ENCODE peak calls at places on chromosomes 1 and 21, in ten cellular contexts. One of them, this sample, is unnamed.

GRCh38 chr1:190957565-190957964 is 479.9 kb upstream of the BRINP3 start:
- DNase-seq in SK-N-SH: no peak
- DNase-seq in ovary: no peak
- DNase-seq in K562: no peak
- DNase-seq in A549: no peak
- DNase-seq in upper lobe of left lung: no peak
- DNase-seq in esophagus muscularis mucosa: no peak
- DNase-seq in tibial nerve: no peak
- DNase-seq in stomach: no peak
- DNase-seq in HepG2: no peak
- DNase-seq in this sample: no peak

GRCh38 chr21:19553930-19554615 is 1150.5 kb upstream of the TMPRSS15 start:
- DNase-seq in ovary: no peak
- DNase-seq in SK-N-SH: no peak
- DNase-seq in A549: no peak
- DNase-seq in tibial nerve: no peak
- DNase-seq in HepG2: no peak
- DNase-seq in upper lobe of left lung: no peak
- DNase-seq in esophagus muscularis mucosa: no peak
- DNase-seq in K562: no peak
- DNase-seq in stomach: no peak
- DNase-seq in this sample: no peak

GRCh38 chr1:24702511-24703293 is 42.5 kb upstream of the CLIC4 start:
- DNase-seq in esophagus muscularis mucosa: no peak
- DNase-seq in ovary: no peak
- DNase-seq in stomach: no peak
- DNase-seq in upper lobe of left lung: peak
- DNase-seq in tibial nerve: no peak
- DNase-seq in K562: no peak
- DNase-seq in HepG2: peak
- DNase-seq in A549: no peak
- DNase-seq in SK-N-SH: no peak
- DNase-seq in this sample: no peak

GRCh38 chr1:25795955-25796806 is 3.8 kb upstream of the SELENON start:
- DNase-seq in K562: no peak
- DNase-seq in SK-N-SH: no peak
- DNase-seq in upper lobe of left lung: peak
- DNase-seq in HepG2: no peak
- DNase-seq in stomach: peak
- DNase-seq in ovary: no peak
- DNase-seq in A549: no peak
- DNase-seq in tibial nerve: no peak
- DNase-seq in esophagus muscularis mucosa: no peak
- DNase-seq in this sample: no peak

GRCh38 chr1:87292684-87293493 is 35.8 kb upstream of the LMO4 start:
- DNase-seq in K562: peak
- DNase-seq in A549: peak
- DNase-seq in esophagus muscularis mucosa: no peak
- DNase-seq in upper lobe of left lung: peak
- DNase-seq in ovary: peak
- DNase-seq in SK-N-SH: peak
- DNase-seq in HepG2: peak
- DNase-seq in tibial nerve: peak
- DNase-seq in stomach: peak
- DNase-seq in this sample: no peak

GRCh38 chr1:194829492-194829891 is 1643.1 kb upstream of the B3GALT2 start:
- DNase-seq in K562: no peak
- DNase-seq in ovary: no peak
- DNase-seq in SK-N-SH: no peak
- DNase-seq in stomach: no peak
- DNase-seq in HepG2: no peak
- DNase-seq in upper lobe of left lung: no peak
- DNase-seq in A549: no peak
- DNase-seq in tibial nerve: no peak
- DNase-seq in esophagus muscularis mucosa: no peak
- DNase-seq in this sample: no peak

GRCh38 chr1:55592122-55592521 is 377.0 kb upstream of the USP24 start:
- DNase-seq in SK-N-SH: no peak
- DNase-seq in K562: no peak
- DNase-seq in A549: no peak
- DNase-seq in HepG2: no peak
- DNase-seq in stomach: no peak
- DNase-seq in tibial nerve: no peak
- DNase-seq in upper lobe of left lung: no peak
- DNase-seq in esophagus muscularis mucosa: peak
- DNase-seq in ovary: no peak
- DNase-seq in this sample: no peak

GRCh38 chr1:239308701-239309333 is 77.6 kb upstream of the CHRM3 start:
- DNase-seq in HepG2: no peak
- DNase-seq in esophagus muscularis mucosa: no peak
- DNase-seq in SK-N-SH: peak
- DNase-seq in tibial nerve: no peak
- DNase-seq in ovary: peak
- DNase-seq in upper lobe of left lung: peak
- DNase-seq in A549: no peak
- DNase-seq in stomach: peak
- DNase-seq in K562: no peak
- DNase-seq in this sample: no peak

GRCh38 chr1:72281637-72282270 is 585 bp downstream of the NEGR1 start:
- DNase-seq in stomach: no peak
- DNase-seq in A549: no peak
- DNase-seq in HepG2: no peak
- DNase-seq in K562: no peak
- DNase-seq in esophagus muscularis mucosa: no peak
- DNase-seq in tibial nerve: peak
- DNase-seq in SK-N-SH: no peak
- DNase-seq in ovary: no peak
- DNase-seq in upper lobe of left lung: peak
- DNase-seq in this sample: peak

GRCh38 chr1:47507921-47508894 is 70.4 kb downstream of the FOXD2 start:
- DNase-seq in SK-N-SH: peak
- DNase-seq in HepG2: peak
- DNase-seq in K562: peak
- DNase-seq in ovary: no peak
- DNase-seq in esophagus muscularis mucosa: no peak
- DNase-seq in A549: peak
- DNase-seq in upper lobe of left lung: peak
- DNase-seq in tibial nerve: no peak
- DNase-seq in stomach: peak
- DNase-seq in this sample: no peak

GRCh38 chr21:32140212-32141008 is 138.4 kb downstream of the MIS18A start:
- DNase-seq in ovary: no peak
- DNase-seq in tibial nerve: no peak
- DNase-seq in SK-N-SH: peak
- DNase-seq in K562: no peak
- DNase-seq in stomach: no peak
- DNase-seq in esophagus muscularis mucosa: peak
- DNase-seq in upper lobe of left lung: no peak
- DNase-seq in A549: no peak
- DNase-seq in HepG2: no peak
- DNase-seq in this sample: no peak

GRCh38 chr1:70509996-70510876 is 99.2 kb downstream of the CTH start:
- DNase-seq in K562: peak
- DNase-seq in A549: peak
- DNase-seq in ovary: no peak
- DNase-seq in esophagus muscularis mucosa: no peak
- DNase-seq in tibial nerve: peak
- DNase-seq in upper lobe of left lung: no peak
- DNase-seq in stomach: no peak
- DNase-seq in SK-N-SH: peak
- DNase-seq in HepG2: peak
- DNase-seq in this sample: no peak

GRCh38 chr1:242019018-242019417 is 20.1 kb upstream of the MAP1LC3C start:
- DNase-seq in upper lobe of left lung: no peak
- DNase-seq in K562: peak
- DNase-seq in HepG2: no peak
- DNase-seq in A549: no peak
- DNase-seq in esophagus muscularis mucosa: no peak
- DNase-seq in ovary: no peak
- DNase-seq in SK-N-SH: no peak
- DNase-seq in stomach: no peak
- DNase-seq in tibial nerve: no peak
- DNase-seq in this sample: no peak

GRCh38 chr1:112337028-112337531 is 58.9 kb upstream of the CTTNBP2NL start:
- DNase-seq in HepG2: peak
- DNase-seq in stomach: peak
- DNase-seq in A549: peak
- DNase-seq in K562: peak
- DNase-seq in tibial nerve: no peak
- DNase-seq in ovary: peak
- DNase-seq in esophagus muscularis mucosa: no peak
- DNase-seq in upper lobe of left lung: peak
- DNase-seq in SK-N-SH: peak
- DNase-seq in this sample: peak

GRCh38 chr1:206705187-206705586 is 20.5 kb downstream of the MAPKAPK2 start:
- DNase-seq in HepG2: no peak
- DNase-seq in K562: no peak
- DNase-seq in stomach: no peak
- DNase-seq in tibial nerve: no peak
- DNase-seq in ovary: no peak
- DNase-seq in upper lobe of left lung: peak
- DNase-seq in esophagus muscularis mucosa: no peak
- DNase-seq in A549: no peak
- DNase-seq in SK-N-SH: no peak
- DNase-seq in this sample: peak

GRCh38 chr1:231971397-231972233 is 345.0 kb downstream of the DISC1 start:
- DNase-seq in upper lobe of left lung: no peak
- DNase-seq in stomach: no peak
- DNase-seq in K562: no peak
- DNase-seq in ovary: no peak
- DNase-seq in SK-N-SH: peak
- DNase-seq in HepG2: no peak
- DNase-seq in tibial nerve: no peak
- DNase-seq in A549: no peak
- DNase-seq in esophagus muscularis mucosa: no peak
- DNase-seq in this sample: no peak

DNA sequence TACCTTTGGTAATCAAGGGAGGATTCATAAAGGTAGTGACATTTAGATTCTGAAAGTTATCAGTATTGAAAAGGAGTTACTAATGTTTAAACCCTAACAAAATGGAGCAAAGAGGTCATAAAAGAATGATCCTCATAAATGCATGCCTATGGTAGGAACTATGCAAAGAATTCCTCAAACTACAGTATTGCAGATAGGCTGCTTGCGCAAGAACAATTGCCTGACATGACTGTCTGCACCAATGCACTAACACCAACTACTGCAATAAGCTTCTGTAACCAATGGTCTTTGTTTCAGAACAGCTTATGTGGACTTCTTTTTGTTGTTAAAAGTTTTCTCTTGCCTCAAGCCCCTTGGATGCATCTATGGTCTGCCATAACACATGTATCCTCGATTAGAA is 597.3 kb upstream of the ADGRL4 start:
- DNase-seq in esophagus muscularis mucosa: no peak
- DNase-seq in stomach: no peak
- DNase-seq in A549: no peak
- DNase-seq in upper lobe of left lung: no peak
- DNase-seq in K562: no peak
- DNase-seq in SK-N-SH: no peak
- DNase-seq in ovary: no peak
- DNase-seq in HepG2: no peak
- DNase-seq in tibial nerve: no peak
- DNase-seq in this sample: no peak
- TF ChIP-seq EP300 in esophagus muscularis mucosa: no peak
- TF ChIP-seq EP300 in stomach: no peak
- TF ChIP-seq EP300 in A549: no peak
- TF ChIP-seq EP300 in upper lobe of left lung: no peak
- TF ChIP-seq EP300 in K562: no peak
- TF ChIP-seq EP300 in SK-N-SH: no peak
- TF ChIP-seq EP300 in ovary: no peak
- TF ChIP-seq EP300 in HepG2: no peak
- TF ChIP-seq EP300 in tibial nerve: no peak
- TF ChIP-seq EP300 in this sample: no peak

GRCh38 chr1:8815582-8816285 is 1.7 kb downstream of the RERE start:
- DNase-seq in upper lobe of left lung: no peak
- DNase-seq in A549: no peak
- DNase-seq in stomach: peak
- DNase-seq in SK-N-SH: no peak
- DNase-seq in tibial nerve: no peak
- DNase-seq in ovary: no peak
- DNase-seq in K562: no peak
- DNase-seq in esophagus muscularis mucosa: peak
- DNase-seq in HepG2: no peak
- DNase-seq in this sample: no peak
- TF ChIP-seq EP300 in upper lobe of left lung: no peak
- TF ChIP-seq EP300 in A549: no peak
- TF ChIP-seq EP300 in stomach: no peak
- TF ChIP-seq EP300 in SK-N-SH: no peak
- TF ChIP-seq EP300 in tibial nerve: peak
- TF ChIP-seq EP300 in ovary: no peak
- TF ChIP-seq EP300 in K562: no peak
- TF ChIP-seq EP300 in esophagus muscularis mucosa: no peak
- TF ChIP-seq EP300 in HepG2: no peak
- TF ChIP-seq EP300 in this sample: no peak

DNA sequence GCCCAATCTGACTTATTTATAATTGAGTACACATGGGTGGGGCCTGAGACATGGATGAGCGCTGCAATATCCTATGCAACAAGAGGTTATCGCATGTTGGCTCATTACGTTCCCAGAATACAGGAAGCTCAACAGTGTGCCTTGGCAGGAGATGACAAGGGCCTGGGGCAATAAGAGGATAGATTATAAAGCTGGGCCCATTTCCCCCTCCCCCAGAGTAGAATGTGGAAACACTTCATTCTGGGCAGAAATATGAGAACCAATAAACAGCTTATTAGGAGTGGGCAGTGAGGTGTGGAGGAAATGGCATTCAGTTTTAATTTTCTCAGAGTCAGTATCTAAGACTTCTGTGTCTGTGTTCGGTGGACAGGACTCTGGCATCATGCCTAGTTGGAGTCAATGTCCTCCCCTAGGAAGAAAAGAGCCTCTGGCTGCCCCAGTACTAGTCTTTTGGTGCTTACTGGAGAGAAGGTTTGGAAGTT is 92.8 kb downstream of the PIK3R3 start:
- DNase-seq in SK-N-SH: no peak
- DNase-seq in upper lobe of left lung: no peak
- DNase-seq in tibial nerve: no peak
- DNase-seq in stomach: no peak
- DNase-seq in ovary: no peak
- DNase-seq in esophagus muscularis mucosa: peak
- DNase-seq in HepG2: no peak
- DNase-seq in A549: no peak
- DNase-seq in K562: no peak
- DNase-seq in this sample: peak
- TF ChIP-seq EP300 in SK-N-SH: no peak
- TF ChIP-seq EP300 in upper lobe of left lung: peak
- TF ChIP-seq EP300 in tibial nerve: peak
- TF ChIP-seq EP300 in stomach: no peak
- TF ChIP-seq EP300 in ovary: no peak
- TF ChIP-seq EP300 in esophagus muscularis mucosa: no peak
- TF ChIP-seq EP300 in HepG2: no peak
- TF ChIP-seq EP300 in A549: no peak
- TF ChIP-seq EP300 in K562: no peak
- TF ChIP-seq EP300 in this sample: no peak

GRCh38 chr1:107787299-107787698 is 177.7 kb downstream of the VAV3 start:
- DNase-seq in HepG2: no peak
- DNase-seq in esophagus muscularis mucosa: no peak
- DNase-seq in A549: no peak
- DNase-seq in K562: no peak
- DNase-seq in stomach: no peak
- DNase-seq in SK-N-SH: no peak
- DNase-seq in upper lobe of left lung: peak
- DNase-seq in tibial nerve: no peak
- DNase-seq in ovary: no peak
- DNase-seq in this sample: no peak
- TF ChIP-seq EP300 in HepG2: no peak
- TF ChIP-seq EP300 in esophagus muscularis mucosa: no peak
- TF ChIP-seq EP300 in A549: no peak
- TF ChIP-seq EP300 in K562: no peak
- TF ChIP-seq EP300 in stomach: no peak
- TF ChIP-seq EP300 in SK-N-SH: no peak
- TF ChIP-seq EP300 in upper lobe of left lung: no peak
- TF ChIP-seq EP300 in tibial nerve: no peak
- TF ChIP-seq EP300 in ovary: no peak
- TF ChIP-seq EP300 in this sample: no peak

This sample was measured in sigmoid colon.